ENCODE peak calls at places on chromosome 11, in five cellular contexts. U is CD8-positive, alpha-beta memory T cell; H is stimulated activated CD8-positive, alpha-beta memory T cell treated with anti-CD3 and anti-CD28 coated beads, Interleukin-7, amount 100 ng/mL, for 24 hours; Q is HS-27A; I is activated CD8-positive, alpha-beta memory T cell treated with anti-CD3 and anti-CD28 coated beads for 24 hours. E is an unnamed sample.

GRCh38 chr11:75024764-75025211 is 36.1 kb downstream of the NEU3 start:
- DNase-seq in U (no peak), Q (no peak), I (no peak), H (no peak), E (no peak)

GRCh38 chr11:8219257-8220021 is 44.2 kb downstream of the LMO1 start:
- DNase-seq in H (no peak), I (no peak), Q (no peak), U (no peak), E (no peak)

GRCh38 chr11:34495724-34496377 is 17.7 kb downstream of the ELF5 start:
- DNase-seq in H (no peak), U (no peak), Q (no peak), I (no peak), E (no peak)

GRCh38 chr11:130209128-130209932 is 49.7 kb downstream of the ST14 start:
- DNase-seq in H (no peak), I (peak), Q (no peak), U (no peak), E (peak)

GRCh38 chr11:16195659-16196058 is 160.7 kb downstream of the SOX6 start:
- DNase-seq in H (no peak), Q (peak), U (no peak), I (no peak), E (no peak)

GRCh38 chr11:3984896-3985295 is 109.7 kb upstream of the RRM1 start:
- DNase-seq in I (peak), H (no peak), U (no peak), Q (no peak), E (no peak)

GRCh38 chr11:66595245-66595904 is 2.4 kb downstream of the CCS start:
- DNase-seq in U (no peak), Q (no peak), I (no peak), H (no peak), E (peak)

GRCh38 chr11:113773092-113773415 is 438 bp downstream of the ZW10 start:
- DNase-seq in Q (no peak), H (no peak), U (no peak), I (no peak), E (peak)

GRCh38 chr11:117121176-117121575 is 22.9 kb upstream of the PAFAH1B2 start:
- DNase-seq in H (no peak), I (no peak), Q (no peak), U (no peak), E (no peak)

GRCh38 chr11:12223771-12224536 is 113.6 kb downstream of the MICAL2 start:
- DNase-seq in I (no peak), Q (no peak), U (no peak), H (no peak), E (no peak)

GRCh38 chr11:294795-295194 is 4.5 kb downstream of the IFITM5 start:
- DNase-seq in Q (no peak), U (no peak), I (no peak), H (no peak), E (peak)

GRCh38 chr11:101390539-101390938 is 193.3 kb downstream of the TRPC6 start:
- DNase-seq in H (no peak), I (no peak), U (no peak), Q (no peak), E (no peak)

GRCh38 chr11:78192911-78193341 is 4.2 kb downstream of the USP35 start:
- DNase-seq in U (no peak), H (no peak), Q (no peak), I (no peak), E (peak)

GRCh38 chr11:133953571-133953970 is 3.2 kb downstream of the IGSF9B start:
- DNase-seq in Q (no peak), H (no peak), I (no peak), U (no peak), E (no peak)

GRCh38 chr11:60336767-60337391 is 9.8 kb downstream of the MS4A6E start:
- DNase-seq in U (no peak), Q (no peak), H (no peak), I (no peak), E (no peak)

GRCh38 chr11:75328426-75329277 is 22.8 kb downstream of the ARRB1 start:
- DNase-seq in U (no peak), Q (peak), H (no peak), I (peak), E (peak)

GRCh38 chr11:94762208-94762607 is 5.9 kb upstream of the AMOTL1 start:
- DNase-seq in I (no peak), U (no peak), Q (no peak), H (no peak), E (no peak)

GRCh38 chr11:12411806-12412727 is 34.7 kb downstream of the PARVA start:
- DNase-seq in U (no peak), Q (peak), H (peak), I (peak), E (peak)